ENCODE peak calls at places on chromosomes 2 and 18, in nine cellular contexts. S, Y, G, X, T, M, W, C and Q are unnamed samples.

GRCh38 chr2:215681799-215682594 is 246.1 kb upstream of the FN1 start:
- DNase-seq in C (no peak), T (no peak), M (no peak), X (peak; percentile 43), Y (no peak), G (no peak), S (no peak), W (no peak), Q (no peak)

GRCh38 chr18:70015127-70015526 is 67.5 kb upstream of the CD226 start:
- DNase-seq in T (no peak), S (no peak), X (peak; percentile 23), W (no peak), G (no peak), Y (no peak), M (no peak), C (no peak), Q (no peak)

GRCh38 chr2:205868773-205869333 is 186.6 kb downstream of the NRP2 start:
- DNase-seq in G (peak; percentile 50), T (no peak), M (no peak), W (no peak), X (no peak), Y (no peak), S (no peak), C (no peak), Q (peak; percentile 84)

GRCh38 chr2:38528008-38528442 is 74.7 kb downstream of the HNRNPLL start:
- DNase-seq in C (peak; percentile 67), G (peak; percentile 75), M (no peak), S (no peak), Y (peak; percentile 12), X (peak; percentile 46), W (peak; percentile 70), T (peak; percentile 30), Q (peak; percentile 53)

GRCh38 chr18:9337875-9338274 is 3.3 kb downstream of the TWSG1 start:
- DNase-seq in M (no peak), G (no peak), X (no peak), Y (peak; percentile 39), W (no peak), S (no peak), C (no peak), T (no peak), Q (peak; percentile 93)

GRCh38 chr2:172740871-172741270 is 5.2 kb downstream of the RAPGEF4 start:
- DNase-seq in S (no peak), Y (no peak), X (no peak), M (no peak), C (no peak), W (no peak), G (no peak), T (no peak), Q (no peak)

GRCh38 chr2:99485824-99486223 is 4.0 kb downstream of the REV1 start:
- DNase-seq in T (no peak), M (no peak), G (no peak), X (no peak), W (no peak), S (no peak), C (no peak), Y (peak; percentile 53), Q (no peak)

GRCh38 chr2:200352631-200353030 is 46.1 kb downstream of the SPATS2L start:
- DNase-seq in S (no peak), C (no peak), Y (no peak), G (no peak), W (no peak), M (no peak), X (peak; percentile 11), T (no peak), Q (no peak)

GRCh38 chr2:76080154-76080553 is 369.4 kb upstream of the GCFC2 start:
- DNase-seq in Y (no peak), W (no peak), X (no peak), S (no peak), T (no peak), G (no peak), M (no peak), C (no peak), Q (no peak)

GRCh38 chr2:80300346-80300745 is 4.2 kb downstream of the LRRTM1 start:
- DNase-seq in S (no peak), G (no peak), Y (no peak), M (no peak), W (no peak), C (no peak), T (no peak), X (no peak), Q (no peak)

GRCh38 chr18:6660334-6660733 is 69.2 kb upstream of the ARHGAP28 start:
- DNase-seq in X (peak; percentile 35), Y (no peak), W (no peak), C (peak; percentile 24), M (no peak), T (no peak), G (no peak), S (no peak), Q (no peak)

GRCh38 chr2:163551974-163552373 is 183.8 kb downstream of the FIGN start:
- DNase-seq in T (no peak), S (no peak), X (peak; percentile 7), Y (no peak), C (no peak), W (no peak), G (peak; percentile 33), M (no peak), Q (no peak)

GRCh38 chr18:58896268-58896667 is 31.6 kb downstream of the ZNF532 start:
- DNase-seq in M (no peak), W (no peak), C (no peak), Y (no peak), X (no peak), S (no peak), G (no peak), T (no peak), Q (no peak)

GRCh38 chr2:224869601-224870000 is 153.4 kb upstream of the CCDC195 start:
- DNase-seq in C (no peak), X (peak; percentile 90), T (no peak), S (no peak), M (no peak), W (no peak), Y (no peak), G (peak; percentile 85), Q (no peak)

GRCh38 chr2:224448236-224448635 is 46.3 kb upstream of the FAM124B start:
- DNase-seq in Y (no peak), M (no peak), S (no peak), G (no peak), T (no peak), X (no peak), W (no peak), C (no peak), Q (no peak)

GRCh38 chr2:228875152-228875875 is 395.8 kb downstream of the PID1 start:
- DNase-seq in M (no peak), G (peak; percentile 65), X (peak; percentile 60), Y (no peak), T (no peak), C (no peak), S (no peak), W (no peak), Q (no peak)

GRCh38 chr2:89842180-89842908 is 1150.9 kb downstream of the RPIA start:
- DNase-seq in C (no peak), S (no peak), G (no peak), Y (no peak), W (no peak), X (no peak), T (no peak), M (no peak), Q (no peak)

GRCh38 chr2:69464575-69464974 is 27.3 kb upstream of the NFU1 start:
- DNase-seq in C (no peak), G (peak; percentile 56), W (no peak), Y (peak; percentile 38), M (no peak), T (no peak), X (peak; percentile 29), S (no peak), Q (no peak)

GRCh38 chr18:46668694-46669093 is 11.7 kb upstream of the LOXHD1 start:
- DNase-seq in T (no peak), G (no peak), X (no peak), C (no peak), W (no peak), Y (no peak), S (no peak), M (no peak), Q (no peak)

GRCh38 chr18:23529597-23529996 is 26.3 kb downstream of the RMC1 start:
- DNase-seq in Y (peak; percentile 24), M (no peak), W (no peak), C (no peak), G (peak; percentile 45), S (no peak), T (no peak), X (no peak), Q (peak; percentile 54)

GRCh38 chr2:210261996-210262510 is 36.8 kb upstream of the ACADL start:
- DNase-seq in M (no peak), X (no peak), G (no peak), T (no peak), W (no peak), Y (no peak), C (no peak), S (no peak), Q (no peak)

GRCh38 chr2:29920631-29921559 is 491 bp downstream of the ALK start:
- DNase-seq in X (no peak), S (no peak), M (no peak), Y (no peak), G (peak; percentile 6), T (no peak), C (peak; percentile 7), W (peak; percentile 44), Q (no peak)

GRCh38 chr18:6362559-6363129 is 52.1 kb downstream of the L3MBTL4 start:
- DNase-seq in M (no peak), C (no peak), T (no peak), G (no peak), X (no peak), W (no peak), Y (no peak), S (no peak), Q (no peak)

GRCh38 chr18:57737661-57738060 is 65.5 kb downstream of the ATP8B1 start:
- DNase-seq in X (peak; percentile 97), G (peak; percentile 88), T (no peak), C (no peak), S (no peak), M (no peak), Y (no peak), W (peak; percentile 61), Q (no peak)

GRCh38 chr2:88826399-88826798 is 134.9 kb downstream of the RPIA start:
- DNase-seq in Y (no peak), M (no peak), C (no peak), T (no peak), G (no peak), S (no peak), W (no peak), X (no peak), Q (no peak)

GRCh38 chr2:29530281-29530680 is 391.1 kb downstream of the ALK start:
- DNase-seq in W (no peak), G (no peak), C (no peak), M (no peak), Y (no peak), T (no peak), X (no peak), S (no peak), Q (no peak)

GRCh38 chr18:60059216-60059615 is 159.4 kb downstream of the PMAIP1 start:
- DNase-seq in G (no peak), W (no peak), Y (no peak), C (no peak), S (no peak), T (no peak), X (no peak), M (no peak), Q (peak; percentile 51)

GRCh38 chr2:213420829-213421385 is 136.6 kb downstream of the SPAG16 start:
- DNase-seq in T (no peak), G (no peak), X (no peak), M (no peak), S (no peak), W (no peak), C (no peak), Y (no peak), Q (no peak)

GRCh38 chr2:50207881-50208280 is 824.1 kb downstream of the NRXN1 start:
- DNase-seq in T (no peak), X (no peak), S (no peak), Y (no peak), M (no peak), G (no peak), C (no peak), W (no peak), Q (no peak)

GRCh38 chr2:238861766-238862315 is 14.0 kb downstream of the TWIST2 start:
- DNase-seq in C (no peak), M (no peak), S (peak; percentile 65), W (no peak), T (no peak), X (no peak), G (no peak), Y (no peak), Q (no peak)